ENCODE peak calls at places on chromosomes 4 and X, in nine cellular contexts. O, Z, X, Q, T, K, E, H and U are unnamed samples.

GRCh38 chrX:24424948-24425347 is 40.1 kb upstream of the PDK3 start:
- DNase-seq in O (no peak), Z (peak), X (peak), Q (no peak), T (peak), K (no peak), E (no peak), H (no peak), U (no peak)

GRCh38 chrX:24464498-24464835 is 619 bp upstream of the PDK3 start:
- DNase-seq in O (no peak), Z (no peak), X (no peak), Q (no peak), T (no peak), K (no peak), E (peak), H (no peak), U (no peak)

GRCh38 chrX:65677954-65678469 is 10.6 kb downstream of the MSN start:
- DNase-seq in O (no peak), Z (no peak), X (peak), Q (no peak), T (peak), K (no peak), E (peak), H (peak), U (peak)

GRCh38 chr4:141133146-141134006 is at the start of gene RNF150:
- DNase-seq in O (peak), Z (peak), X (peak), Q (peak), T (peak), K (no peak), E (peak), H (peak), U (peak)

GRCh38 chrX:104112326-104112951 is at the start of gene ZCCHC18:
- DNase-seq in O (peak), Z (peak), X (peak), Q (peak), T (peak), K (peak), E (peak), H (peak), U (peak)

GRCh38 chr4:17494258-17494657 is 17.6 kb downstream of the QDPR start:
- DNase-seq in O (no peak), Z (no peak), X (peak), Q (no peak), T (peak), K (no peak), E (peak), H (peak), U (no peak)

GRCh38 chrX:39752820-39753219 is 344.9 kb downstream of the BCOR start:
- DNase-seq in O (no peak), Z (no peak), X (peak), Q (no peak), T (peak), K (no peak), E (peak), H (no peak), U (no peak)

GRCh38 chrX:119417842-119418241 is 18.7 kb downstream of the SLC25A43 start:
- DNase-seq in O (no peak), Z (no peak), X (no peak), Q (peak), T (peak), K (no peak), E (no peak), H (no peak), U (no peak)

GRCh38 chr4:187993827-187994226 is 1.7 kb upstream of the ZFP42 start:
- DNase-seq in O (no peak), Z (no peak), X (peak), Q (no peak), T (peak), K (no peak), E (peak), H (no peak), U (no peak)

GRCh38 chr4:26022346-26022891 is 108.4 kb downstream of the SMIM20 start:
- DNase-seq in O (peak), Z (no peak), X (peak), Q (no peak), T (no peak), K (no peak), E (no peak), H (peak), U (no peak)

DNA sequence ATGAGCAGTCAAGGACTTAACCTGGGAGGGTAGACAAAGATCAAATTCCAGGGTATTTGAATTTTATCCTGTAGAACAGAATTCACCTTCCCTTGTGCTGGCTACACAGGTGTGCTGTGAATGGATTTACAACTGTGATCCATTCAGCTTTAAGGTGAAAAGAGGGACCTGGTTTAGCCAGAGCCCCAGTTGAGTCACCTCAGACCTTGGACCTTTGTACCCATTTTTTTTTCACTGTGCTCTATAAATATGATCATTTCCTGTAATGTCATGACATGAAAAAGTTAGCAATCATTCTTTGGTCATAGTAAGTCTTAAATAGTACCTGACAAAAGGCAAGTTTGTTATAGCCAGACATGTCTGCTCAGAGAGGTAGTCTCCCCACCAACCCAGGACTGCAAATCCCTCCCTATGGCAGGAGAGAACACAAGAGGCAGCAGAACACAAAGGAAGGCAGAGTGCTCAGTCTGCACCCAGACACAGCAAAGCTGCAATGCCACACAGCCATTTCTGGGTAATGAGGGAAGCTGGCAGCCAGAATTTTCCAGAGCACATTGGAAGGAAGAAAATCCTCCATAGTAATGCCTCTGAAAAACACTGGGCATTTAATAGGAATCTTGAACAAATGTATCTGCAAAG is 77.8 kb downstream of the CXXC4 start:
- DNase-seq in O (no peak), Z (no peak), X (no peak), Q (no peak), T (no peak), K (no peak), E (no peak), H (no peak), U (no peak)
- H3K27ac ChIP-seq in O (no peak), Z (no peak), X (no peak), Q (no peak), T (no peak), K (no peak), E (no peak), H (no peak), U (no peak)

DNA sequence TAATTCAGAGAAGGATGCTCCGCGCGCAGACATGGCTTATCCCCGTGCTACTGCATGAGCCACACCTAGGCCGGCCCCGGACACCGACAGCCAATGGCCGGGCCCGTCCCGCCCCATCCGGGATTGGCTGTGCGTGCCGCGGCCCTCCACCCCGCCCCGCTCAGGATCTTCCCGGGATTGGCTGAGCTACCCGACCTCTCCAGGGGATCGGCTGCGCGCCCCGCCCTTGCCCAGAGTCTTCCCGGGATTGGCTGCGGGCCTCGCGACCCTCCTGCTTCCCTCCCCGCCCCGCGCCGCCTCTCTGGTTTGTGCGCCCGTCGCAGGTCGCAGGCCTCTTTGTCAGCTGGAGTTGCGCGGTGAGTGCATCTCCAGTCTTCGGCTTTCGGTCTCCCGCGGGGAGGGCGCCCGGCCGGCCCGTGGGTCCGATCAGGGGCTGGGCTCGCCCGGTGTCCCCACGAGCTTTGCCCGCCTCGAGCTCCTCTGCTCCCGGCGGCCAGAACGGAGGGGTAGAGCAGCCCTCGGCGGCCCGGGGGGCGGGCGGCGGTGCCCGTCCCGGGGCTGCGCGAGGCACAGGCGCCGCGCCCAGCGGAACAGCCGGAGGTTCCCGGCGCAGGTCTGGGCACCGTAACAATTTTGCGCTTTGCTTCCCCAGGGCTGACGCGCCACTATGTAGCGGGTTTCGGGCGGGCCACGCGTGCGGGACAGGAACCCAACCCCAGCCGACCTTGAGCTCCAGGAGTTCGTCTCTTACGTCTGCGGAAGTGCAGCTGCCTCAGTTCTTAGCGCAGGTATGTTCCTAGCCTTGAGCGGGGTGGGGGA is 38.8 kb downstream of the ERVMER34-1 start:
- DNase-seq in O (peak), Z (peak), X (peak), Q (peak), T (peak), K (peak), E (peak), H (peak), U (peak)
- TF ChIP-seq CTCF in O (no peak), Z (no peak), X (no peak), Q (no peak), T (no peak), K (no peak), E (no peak), H (no peak), U (no peak)

GRCh38 chr4:8403173-8403753 is 37.3 kb downstream of the ACOX3 start:
- DNase-seq in O (peak), Z (peak), X (peak), Q (peak), T (peak), K (peak), E (peak), H (peak), U (peak)

GRCh38 chr4:8401665-8402064 is 38.9 kb downstream of the ACOX3 start:
- DNase-seq in O (no peak), Z (no peak), X (no peak), Q (no peak), T (no peak), K (no peak), E (no peak), H (no peak), U (no peak)

GRCh38 chr4:8402181-8402597 is 38.3 kb downstream of the ACOX3 start:
- DNase-seq in O (no peak), Z (no peak), X (no peak), Q (no peak), T (no peak), K (no peak), E (no peak), H (no peak), U (peak)

GRCh38 chr4:8403981-8404380 is 36.5 kb downstream of the ACOX3 start:
- DNase-seq in O (no peak), Z (no peak), X (no peak), Q (no peak), T (no peak), K (no peak), E (no peak), H (no peak), U (no peak)

GRCh38 chr4:8402640-8403039 is 37.9 kb downstream of the ACOX3 start:
- DNase-seq in O (no peak), Z (peak), X (no peak), Q (no peak), T (no peak), K (no peak), E (no peak), H (no peak), U (no peak)
- H3K27ac ChIP-seq in O (peak), Z (peak), X (no peak), Q (no peak), T (no peak), K (no peak), E (no peak), H (peak), U (peak)

DNA sequence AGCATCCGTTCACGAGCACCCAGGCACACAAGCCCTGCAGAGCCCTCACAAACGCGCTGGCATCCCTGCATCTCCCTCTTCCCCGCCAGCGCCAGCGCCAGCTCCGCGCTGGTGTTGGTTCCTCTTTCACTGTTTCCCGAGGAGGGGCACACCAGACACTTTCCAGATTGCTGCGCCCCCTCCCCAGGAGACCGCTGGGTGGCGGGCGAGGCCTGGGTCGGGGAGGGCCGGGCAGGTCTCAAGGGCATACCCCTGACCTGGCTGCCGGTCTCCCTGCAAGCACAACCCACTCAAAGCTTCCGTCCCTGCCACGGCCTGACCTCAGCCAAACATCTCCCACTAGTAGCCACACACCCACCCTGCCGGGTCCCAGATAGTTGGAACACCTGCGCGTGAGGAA is 2.2 kb upstream of the NKX1-1 start:
- DNase-seq in O (peak), Z (no peak), X (no peak), Q (no peak), T (no peak), K (no peak), E (no peak), H (no peak), U (peak)
- TF ChIP-seq CTCF in O (no peak), Z (no peak), X (no peak), Q (no peak), T (no peak), K (no peak), E (no peak), H (no peak), U (no peak)